ENCODE peak calls at places on chromosomes 6 and 20, in ten cellular contexts. One of them, this sample, is unnamed.

GRCh38 chr20:48458003-48458377 is 369.8 kb downstream of the PREX1 start:
- DNase-seq in KBM-7: no peak
- DNase-seq in cerebellum: no peak
- DNase-seq in fibroblast of the aortic adventitia: no peak
- DNase-seq in stimulated activated CD4-positive, alpha-beta T cell treated with anti-CD3 and anti-CD28 coated beads, TNF-alpha, amount 100 ng/mL, for 48 hours: no peak
- DNase-seq in GM19239: no peak
- DNase-seq in SJSA1: no peak
- DNase-seq in effector CD8-positive, alpha-beta T cell: no peak
- DNase-seq in fibroblast of pulmonary artery: no peak
- DNase-seq in HFFc6: no peak
- DNase-seq in this sample: no peak

GRCh38 chr20:45103072-45103471 is 2.1 kb upstream of the KCNS1 start:
- DNase-seq in KBM-7: no peak
- DNase-seq in cerebellum: no peak
- DNase-seq in fibroblast of the aortic adventitia: no peak
- DNase-seq in stimulated activated CD4-positive, alpha-beta T cell treated with anti-CD3 and anti-CD28 coated beads, TNF-alpha, amount 100 ng/mL, for 48 hours: no peak
- DNase-seq in GM19239: no peak
- DNase-seq in SJSA1: no peak
- DNase-seq in effector CD8-positive, alpha-beta T cell: no peak
- DNase-seq in fibroblast of pulmonary artery: no peak
- DNase-seq in HFFc6: no peak
- DNase-seq in this sample: no peak

GRCh38 chr6:106256201-106256968 is 69.2 kb downstream of the ATG5 start:
- DNase-seq in KBM-7: no peak
- DNase-seq in cerebellum: no peak
- DNase-seq in fibroblast of the aortic adventitia: peak; percentile 43
- DNase-seq in stimulated activated CD4-positive, alpha-beta T cell treated with anti-CD3 and anti-CD28 coated beads, TNF-alpha, amount 100 ng/mL, for 48 hours: no peak
- DNase-seq in GM19239: no peak
- DNase-seq in SJSA1: no peak
- DNase-seq in effector CD8-positive, alpha-beta T cell: no peak
- DNase-seq in fibroblast of pulmonary artery: no peak
- DNase-seq in HFFc6: peak; percentile 47
- DNase-seq in this sample: no peak

GRCh38 chr6:23218751-23219150 is 649.4 kb downstream of the HDGFL1 start:
- DNase-seq in KBM-7: no peak
- DNase-seq in cerebellum: no peak
- DNase-seq in fibroblast of the aortic adventitia: no peak
- DNase-seq in stimulated activated CD4-positive, alpha-beta T cell treated with anti-CD3 and anti-CD28 coated beads, TNF-alpha, amount 100 ng/mL, for 48 hours: no peak
- DNase-seq in GM19239: no peak
- DNase-seq in SJSA1: no peak
- DNase-seq in effector CD8-positive, alpha-beta T cell: no peak
- DNase-seq in fibroblast of pulmonary artery: no peak
- DNase-seq in HFFc6: no peak
- DNase-seq in this sample: no peak

GRCh38 chr6:106918128-106918527 is 56.4 kb downstream of the CD24 start:
- DNase-seq in KBM-7: no peak
- DNase-seq in cerebellum: no peak
- DNase-seq in fibroblast of the aortic adventitia: no peak
- DNase-seq in stimulated activated CD4-positive, alpha-beta T cell treated with anti-CD3 and anti-CD28 coated beads, TNF-alpha, amount 100 ng/mL, for 48 hours: no peak
- DNase-seq in GM19239: no peak
- DNase-seq in SJSA1: no peak
- DNase-seq in effector CD8-positive, alpha-beta T cell: no peak
- DNase-seq in fibroblast of pulmonary artery: no peak
- DNase-seq in HFFc6: no peak
- DNase-seq in this sample: no peak

GRCh38 chr20:43987531-43987930 is 72.9 kb downstream of the TOX2 start:
- DNase-seq in KBM-7: no peak
- DNase-seq in cerebellum: no peak
- DNase-seq in fibroblast of the aortic adventitia: no peak
- DNase-seq in stimulated activated CD4-positive, alpha-beta T cell treated with anti-CD3 and anti-CD28 coated beads, TNF-alpha, amount 100 ng/mL, for 48 hours: no peak
- DNase-seq in GM19239: no peak
- DNase-seq in SJSA1: no peak
- DNase-seq in effector CD8-positive, alpha-beta T cell: no peak
- DNase-seq in fibroblast of pulmonary artery: no peak
- DNase-seq in HFFc6: no peak
- DNase-seq in this sample: no peak

GRCh38 chr20:44756956-44757355 is 11.3 kb downstream of the KCNK15 start:
- DNase-seq in KBM-7: no peak
- DNase-seq in cerebellum: no peak
- DNase-seq in fibroblast of the aortic adventitia: no peak
- DNase-seq in stimulated activated CD4-positive, alpha-beta T cell treated with anti-CD3 and anti-CD28 coated beads, TNF-alpha, amount 100 ng/mL, for 48 hours: no peak
- DNase-seq in GM19239: no peak
- DNase-seq in SJSA1: no peak
- DNase-seq in effector CD8-positive, alpha-beta T cell: no peak
- DNase-seq in fibroblast of pulmonary artery: no peak
- DNase-seq in HFFc6: no peak
- DNase-seq in this sample: no peak

GRCh38 chr6:19836799-19837510 is at the start of gene ID4:
- DNase-seq in KBM-7: no peak
- DNase-seq in cerebellum: peak; percentile 89
- DNase-seq in fibroblast of the aortic adventitia: peak; percentile 97
- DNase-seq in stimulated activated CD4-positive, alpha-beta T cell treated with anti-CD3 and anti-CD28 coated beads, TNF-alpha, amount 100 ng/mL, for 48 hours: no peak
- DNase-seq in GM19239: no peak
- DNase-seq in SJSA1: peak; percentile 85
- DNase-seq in effector CD8-positive, alpha-beta T cell: no peak
- DNase-seq in fibroblast of pulmonary artery: peak; percentile 99
- DNase-seq in HFFc6: peak; percentile 96
- DNase-seq in this sample: peak; percentile 92

GRCh38 chr20:24690408-24690807 is 221.0 kb downstream of the SYNDIG1 start:
- DNase-seq in KBM-7: no peak
- DNase-seq in cerebellum: no peak
- DNase-seq in fibroblast of the aortic adventitia: no peak
- DNase-seq in stimulated activated CD4-positive, alpha-beta T cell treated with anti-CD3 and anti-CD28 coated beads, TNF-alpha, amount 100 ng/mL, for 48 hours: no peak
- DNase-seq in GM19239: no peak
- DNase-seq in SJSA1: no peak
- DNase-seq in effector CD8-positive, alpha-beta T cell: no peak
- DNase-seq in fibroblast of pulmonary artery: no peak
- DNase-seq in HFFc6: no peak
- DNase-seq in this sample: no peak

GRCh38 chr6:166194885-166195860 is 27.5 kb upstream of the TBXT start:
- DNase-seq in KBM-7: peak; percentile 23
- DNase-seq in cerebellum: no peak
- DNase-seq in fibroblast of the aortic adventitia: no peak
- DNase-seq in stimulated activated CD4-positive, alpha-beta T cell treated with anti-CD3 and anti-CD28 coated beads, TNF-alpha, amount 100 ng/mL, for 48 hours: no peak
- DNase-seq in GM19239: no peak
- DNase-seq in SJSA1: no peak
- DNase-seq in effector CD8-positive, alpha-beta T cell: no peak
- DNase-seq in fibroblast of pulmonary artery: no peak
- DNase-seq in HFFc6: no peak
- DNase-seq in this sample: no peak

GRCh38 chr20:16553161-16553560 is 20.1 kb downstream of the KIF16B start:
- DNase-seq in KBM-7: no peak
- DNase-seq in cerebellum: no peak
- DNase-seq in fibroblast of the aortic adventitia: no peak
- DNase-seq in stimulated activated CD4-positive, alpha-beta T cell treated with anti-CD3 and anti-CD28 coated beads, TNF-alpha, amount 100 ng/mL, for 48 hours: no peak
- DNase-seq in GM19239: no peak
- DNase-seq in SJSA1: no peak
- DNase-seq in effector CD8-positive, alpha-beta T cell: no peak
- DNase-seq in fibroblast of pulmonary artery: no peak
- DNase-seq in HFFc6: no peak
- DNase-seq in this sample: no peak

GRCh38 chr20:59082981-59083380 is 40.4 kb upstream of the PRELID3B start:
- DNase-seq in KBM-7: no peak
- DNase-seq in cerebellum: no peak
- DNase-seq in fibroblast of the aortic adventitia: peak; percentile 28
- DNase-seq in stimulated activated CD4-positive, alpha-beta T cell treated with anti-CD3 and anti-CD28 coated beads, TNF-alpha, amount 100 ng/mL, for 48 hours: no peak
- DNase-seq in GM19239: no peak
- DNase-seq in SJSA1: no peak
- DNase-seq in effector CD8-positive, alpha-beta T cell: no peak
- DNase-seq in fibroblast of pulmonary artery: peak; percentile 2
- DNase-seq in HFFc6: peak; percentile 89
- DNase-seq in this sample: no peak

GRCh38 chr6:99905209-99906106 is 88.6 kb downstream of the MCHR2 start:
- DNase-seq in KBM-7: peak; percentile 40
- DNase-seq in cerebellum: peak; percentile 4
- DNase-seq in fibroblast of the aortic adventitia: peak; percentile 52
- DNase-seq in stimulated activated CD4-positive, alpha-beta T cell treated with anti-CD3 and anti-CD28 coated beads, TNF-alpha, amount 100 ng/mL, for 48 hours: no peak
- DNase-seq in GM19239: peak; percentile 22
- DNase-seq in SJSA1: peak; percentile 12
- DNase-seq in effector CD8-positive, alpha-beta T cell: no peak
- DNase-seq in fibroblast of pulmonary artery: peak; percentile 42
- DNase-seq in HFFc6: peak; percentile 62
- DNase-seq in this sample: no peak

GRCh38 chr20:58312836-58313235 is 3.3 kb downstream of the RAB22A start:
- DNase-seq in KBM-7: no peak
- DNase-seq in cerebellum: no peak
- DNase-seq in fibroblast of the aortic adventitia: no peak
- DNase-seq in stimulated activated CD4-positive, alpha-beta T cell treated with anti-CD3 and anti-CD28 coated beads, TNF-alpha, amount 100 ng/mL, for 48 hours: no peak
- DNase-seq in GM19239: no peak
- DNase-seq in SJSA1: no peak
- DNase-seq in effector CD8-positive, alpha-beta T cell: no peak
- DNase-seq in fibroblast of pulmonary artery: no peak
- DNase-seq in HFFc6: no peak
- DNase-seq in this sample: no peak

GRCh38 chr6:121791396-121792315 is 356.2 kb downstream of the GJA1 start:
- DNase-seq in KBM-7: no peak
- DNase-seq in cerebellum: no peak
- DNase-seq in fibroblast of the aortic adventitia: no peak
- DNase-seq in stimulated activated CD4-positive, alpha-beta T cell treated with anti-CD3 and anti-CD28 coated beads, TNF-alpha, amount 100 ng/mL, for 48 hours: no peak
- DNase-seq in GM19239: no peak
- DNase-seq in SJSA1: no peak
- DNase-seq in effector CD8-positive, alpha-beta T cell: no peak
- DNase-seq in fibroblast of pulmonary artery: peak; percentile 44
- DNase-seq in HFFc6: no peak
- DNase-seq in this sample: no peak

GRCh38 chr6:1645466-1646185 is 35.9 kb downstream of the FOXC1 start:
- DNase-seq in KBM-7: no peak
- DNase-seq in cerebellum: no peak
- DNase-seq in fibroblast of the aortic adventitia: peak; percentile 21
- DNase-seq in stimulated activated CD4-positive, alpha-beta T cell treated with anti-CD3 and anti-CD28 coated beads, TNF-alpha, amount 100 ng/mL, for 48 hours: no peak
- DNase-seq in GM19239: no peak
- DNase-seq in SJSA1: no peak
- DNase-seq in effector CD8-positive, alpha-beta T cell: no peak
- DNase-seq in fibroblast of pulmonary artery: peak; percentile 16
- DNase-seq in HFFc6: no peak
- DNase-seq in this sample: no peak

GRCh38 chr6:5112065-5112799 is 27.1 kb downstream of the PPP1R3G start:
- DNase-seq in KBM-7: no peak
- DNase-seq in cerebellum: no peak
- DNase-seq in fibroblast of the aortic adventitia: peak; percentile 61
- DNase-seq in stimulated activated CD4-positive, alpha-beta T cell treated with anti-CD3 and anti-CD28 coated beads, TNF-alpha, amount 100 ng/mL, for 48 hours: no peak
- DNase-seq in GM19239: no peak
- DNase-seq in SJSA1: peak; percentile 43
- DNase-seq in effector CD8-positive, alpha-beta T cell: no peak
- DNase-seq in fibroblast of pulmonary artery: peak; percentile 62
- DNase-seq in HFFc6: peak; percentile 63
- DNase-seq in this sample: no peak

This sample was measured in left ventricle myocardium inferior.